ENCODE peak calls at places on chromosomes 6 and 20, in seven cellular contexts. J is GM23248, X is MM.1S, O is PC-3, N is HCT116, F is GM23338, V is hepatocyte. S is an unnamed sample.

GRCh38 chr6:167737205-167737830 is 89.4 kb upstream of the AFDN start:
- DNase-seq in J (no peak), X (no peak), O (no peak), N (no peak), F (no peak), V (no peak), S (no peak)

GRCh38 chr20:60009826-60010616 is 51.8 kb downstream of the CDH26 start:
- DNase-seq in J (peak; percentile 11), X (no peak), O (peak; percentile 31), N (no peak), F (peak; percentile 79), V (no peak), S (peak; percentile 72)

GRCh38 chr6:40348591-40348990 is 238.6 kb downstream of the LRFN2 start:
- DNase-seq in J (no peak), X (no peak), O (no peak), N (no peak), F (no peak), V (no peak), S (no peak)

GRCh38 chr6:44108471-44108870 is 18.8 kb downstream of the MRPL14 start:
- DNase-seq in J (no peak), X (no peak), O (no peak), N (no peak), F (no peak), V (no peak), S (no peak)

GRCh38 chr6:111105578-111105977 is 18.3 kb downstream of the SLC16A10 start:
- DNase-seq in J (peak; percentile 45), X (no peak), O (peak; percentile 64), N (peak; percentile 68), F (no peak), V (peak; percentile 86), S (no peak)

GRCh38 chr6:161922631-161923119 is 648.8 kb upstream of the AGPAT4 start:
- DNase-seq in J (peak; percentile 86), X (peak; percentile 47), O (peak; percentile 76), N (peak; percentile 75), F (peak; percentile 68), V (peak; percentile 83), S (peak; percentile 52)

GRCh38 chr6:43724354-43724753 is 36.8 kb upstream of the MRPS18A start:
- DNase-seq in J (no peak), X (no peak), O (no peak), N (no peak), F (no peak), V (no peak), S (no peak)

GRCh38 chr6:51265426-51265825 is 446.8 kb downstream of the TFAP2B start:
- DNase-seq in J (no peak), X (no peak), O (no peak), N (no peak), F (no peak), V (no peak), S (no peak)

GRCh38 chr6:22025468-22026159 is 271.2 kb downstream of the PRL start:
- DNase-seq in J (peak; percentile 48), X (no peak), O (peak; percentile 30), N (no peak), F (peak; percentile 80), V (peak; percentile 35), S (peak; percentile 87)

GRCh38 chr20:44457016-44457415 is 18.7 kb upstream of the TTPAL start:
- DNase-seq in J (no peak), X (no peak), O (no peak), N (no peak), F (no peak), V (peak; percentile 85), S (no peak)

GRCh38 chr6:114282268-114282667 is 60.6 kb downstream of the HS3ST5 start:
- DNase-seq in J (no peak), X (no peak), O (no peak), N (no peak), F (peak; percentile 45), V (no peak), S (no peak)

GRCh38 chr6:82711105-82711829 is 347.6 kb downstream of the TPBG start:
- DNase-seq in J (peak; percentile 80), X (no peak), O (no peak), N (no peak), F (no peak), V (no peak), S (no peak)

GRCh38 chr20:61985096-61985495 is 80.6 kb downstream of the TAF4 start:
- DNase-seq in J (no peak), X (no peak), O (no peak), N (no peak), F (no peak), V (no peak), S (no peak)

GRCh38 chr20:14986026-14986655 is 648.7 kb upstream of the FLRT3 start:
- DNase-seq in J (no peak), X (no peak), O (peak; percentile 96), N (no peak), F (no peak), V (peak; percentile 74), S (no peak)

GRCh38 chr6:130900913-130901312 is 73.7 kb downstream of the SMLR1 start:
- DNase-seq in J (peak; percentile 80), X (no peak), O (peak; percentile 65), N (peak; percentile 21), F (no peak), V (no peak), S (no peak)

GRCh38 chr20:31864521-31865400 is 5.6 kb downstream of the DUSP15 start:
- DNase-seq in J (no peak), X (no peak), O (no peak), N (no peak), F (no peak), V (no peak), S (no peak)

GRCh38 chr6:144162977-144163376 is 12.7 kb downstream of the STX11 start:
- DNase-seq in J (no peak), X (no peak), O (no peak), N (no peak), F (no peak), V (no peak), S (no peak)

GRCh38 chr20:44576297-44576696 is 6.1 kb upstream of the PKIG start:
- DNase-seq in J (peak; percentile 48), X (no peak), O (peak; percentile 65), N (no peak), F (peak; percentile 40), V (no peak), S (no peak)

GRCh38 chr20:37394543-37395410 is 48.8 kb downstream of the SRC start:
- DNase-seq in J (no peak), X (no peak), O (no peak), N (no peak), F (no peak), V (no peak), S (peak; percentile 65)

GRCh38 chr20:10524643-10525042 is 89.5 kb downstream of the SLX4IP start:
- DNase-seq in J (peak; percentile 34), X (no peak), O (peak; percentile 95), N (peak; percentile 79), F (no peak), V (no peak), S (no peak)

GRCh38 chr6:78770766-78771165 is 96.6 kb upstream of the IRAK1BP1 start:
- DNase-seq in J (no peak), X (no peak), O (peak; percentile 7), N (no peak), F (peak; percentile 35), V (no peak), S (no peak)

GRCh38 chr6:48630511-48630910 is 519.5 kb upstream of the PTCHD4 start:
- DNase-seq in J (no peak), X (no peak), O (no peak), N (no peak), F (peak; percentile 6), V (no peak), S (no peak)

GRCh38 chr20:5056801-5057599 is 55.7 kb upstream of the SLC23A2 start:
- DNase-seq in J (peak; percentile 65), X (peak; percentile 77), O (peak; percentile 71), N (peak; percentile 26), F (peak; percentile 64), V (no peak), S (no peak)

DNA sequence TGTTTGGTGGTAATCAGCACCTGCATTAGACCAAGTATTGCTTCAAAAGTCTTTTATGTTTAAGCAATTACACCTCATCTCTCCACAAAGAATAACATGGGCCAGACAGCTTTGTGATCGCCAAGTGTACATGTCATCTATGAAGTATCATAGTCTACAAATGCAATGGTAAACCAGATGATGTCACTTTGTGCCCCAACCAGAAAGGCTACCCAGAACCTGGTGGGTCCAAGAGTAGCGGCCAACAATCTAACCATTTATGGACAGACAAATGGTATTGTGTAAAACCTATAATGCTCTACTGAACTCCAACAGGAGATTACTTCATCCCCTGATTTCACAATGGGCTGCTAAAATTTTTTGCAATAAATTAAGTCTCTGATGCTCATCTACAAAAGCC is 295.9 kb downstream of the GMDS start:
- DNase-seq in J (peak; percentile 42), X (no peak), O (peak; percentile 11), N (no peak), F (no peak), V (no peak), S (no peak)
- TF ChIP-seq EZH2phosphoT487 in J (no peak), X (no peak), O (no peak), N (no peak), F (no peak), V (no peak), S (no peak)

DNA sequence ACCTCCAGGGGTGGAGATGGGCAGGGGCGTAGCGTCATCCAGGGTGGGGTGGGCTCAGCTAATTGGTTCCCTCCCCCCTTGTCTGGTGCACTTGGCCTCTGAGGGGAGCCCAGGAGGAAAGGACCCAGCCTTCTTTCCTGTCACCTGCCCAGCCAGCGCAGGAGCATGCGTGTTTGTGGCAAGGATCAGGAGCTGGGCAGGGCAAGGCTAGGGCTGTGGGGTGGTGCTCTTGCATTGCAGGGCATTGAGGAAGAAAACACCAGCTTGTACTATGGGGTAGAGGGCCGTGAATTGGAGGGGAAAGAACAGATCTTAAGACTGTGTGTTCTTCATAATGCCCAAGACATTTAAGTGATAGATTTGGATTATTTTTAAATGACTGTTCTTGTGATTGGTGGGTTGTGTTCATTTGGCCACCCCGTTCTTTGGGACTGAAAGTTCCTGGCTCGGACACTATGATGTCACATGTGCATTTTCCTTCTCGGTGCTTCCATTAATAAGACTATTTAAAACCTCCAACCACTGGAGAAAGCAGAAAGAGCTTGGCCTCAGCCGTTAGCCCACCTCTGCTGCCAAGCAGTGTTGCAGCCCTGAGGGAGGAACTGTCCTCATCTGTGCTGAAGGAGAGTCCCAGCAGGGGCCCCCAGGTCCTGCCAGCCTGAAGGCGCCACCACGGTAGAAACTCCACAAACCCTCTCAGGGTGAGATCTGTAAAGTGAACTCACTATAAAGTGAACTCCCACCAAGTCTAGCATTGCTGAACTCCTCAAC is 136.2 kb upstream of the INSM1 start:
- DNase-seq in J (no peak), X (no peak), O (no peak), N (no peak), F (no peak), V (no peak), S (no peak)
- H3K27me3 ChIP-seq in J (peaks cover 15% of the 10 kb centered on the region), X (no peaks in the 10 kb centered on the region), O (peaks cover 67% of the 10 kb centered on the region), N (no peaks in the 10 kb centered on the region), F (no peaks in the 10 kb centered on the region), V (no peaks in the 10 kb centered on the region), S (no peaks in the 10 kb centered on the region)

GRCh38 chr6:129701721-129702455 is 8.1 kb downstream of the ARHGAP18 start:
- DNase-seq in J (peak; percentile 87), X (no peak), O (no peak), N (no peak), F (no peak), V (no peak), S (no peak)
- TF ChIP-seq EZH2phosphoT487 in J (no peak), X (no peak), O (no peak), N (no peak), F (no peak), V (no peak), S (no peak)

DNA sequence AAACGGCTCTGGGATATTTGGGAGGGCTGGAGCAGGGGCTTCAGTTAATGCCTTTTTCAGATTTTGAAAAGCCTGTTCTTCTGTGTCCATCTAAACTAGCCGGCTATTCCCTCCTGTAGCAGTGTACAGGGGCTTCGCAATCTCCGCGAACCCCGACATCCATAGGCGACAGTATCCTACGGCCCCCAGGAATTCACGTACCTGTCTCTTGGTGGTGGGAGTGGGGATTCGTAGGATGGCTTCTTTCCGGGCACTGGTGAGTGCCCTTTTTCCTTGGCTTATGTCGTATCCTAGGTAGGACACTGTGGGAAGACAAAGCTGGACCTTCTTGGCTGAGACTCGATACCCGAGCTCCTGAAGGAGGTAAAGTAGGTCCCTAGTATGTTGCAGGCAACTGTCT is 153.1 kb downstream of the TRIM27 start:
- DNase-seq in J (no peak), X (no peak), O (no peak), N (no peak), F (no peak), V (no peak), S (no peak)
- H3K27me3 ChIP-seq in J (peaks cover 96% of the 10 kb centered on the region), X (peaks cover 33% of the 10 kb centered on the region), O (peaks cover 64% of the 10 kb centered on the region), N (no peaks in the 10 kb centered on the region), F (peaks cover 100% of the 10 kb centered on the region), V (peaks cover 100% of the 10 kb centered on the region), S (peaks cover 100% of the 10 kb centered on the region)